ENCODE peak calls at places on chromosome 6, in nine cellular contexts. One of them, this sample, is unnamed.

GRCh38 chr6:20211941-20212391 is 303 bp downstream of the MBOAT1 start:
- DNase-seq in KG1: no peak
- DNase-seq in left ventricle myocardium inferior: no peak
- DNase-seq in amniotic stem cell: no peak
- DNase-seq in NCI-H1105: peak; percentile 87
- DNase-seq in GM04504: no peak
- DNase-seq in Caki2: no peak
- DNase-seq in left cardiac atrium: no peak
- DNase-seq in NCI-H2171: no peak
- DNase-seq in this sample: no peak

GRCh38 chr6:96907498-96907897 is 9.8 kb upstream of the NDUFAF4 start:
- DNase-seq in left ventricle myocardium inferior: no peak
- DNase-seq in left cardiac atrium: no peak
- DNase-seq in KG1: no peak
- DNase-seq in amniotic stem cell: no peak
- DNase-seq in GM04504: no peak
- DNase-seq in NCI-H2171: no peak
- DNase-seq in NCI-H1105: no peak
- DNase-seq in Caki2: no peak
- DNase-seq in this sample: no peak

GRCh38 chr6:169289671-169290408 is 36.2 kb upstream of the THBS2 start:
- DNase-seq in amniotic stem cell: no peak
- DNase-seq in NCI-H1105: no peak
- DNase-seq in left cardiac atrium: peak; percentile 48
- DNase-seq in GM04504: no peak
- DNase-seq in Caki2: no peak
- DNase-seq in KG1: no peak
- DNase-seq in NCI-H2171: no peak
- DNase-seq in left ventricle myocardium inferior: peak; percentile 45
- DNase-seq in this sample: no peak

GRCh38 chr6:36787210-36787609 is 52.0 kb downstream of the CPNE5 start:
- DNase-seq in Caki2: no peak
- DNase-seq in KG1: no peak
- DNase-seq in left ventricle myocardium inferior: no peak
- DNase-seq in amniotic stem cell: no peak
- DNase-seq in GM04504: no peak
- DNase-seq in left cardiac atrium: no peak
- DNase-seq in NCI-H1105: no peak
- DNase-seq in NCI-H2171: no peak
- DNase-seq in this sample: no peak

GRCh38 chr6:44735631-44735963 is 348.1 kb downstream of the CDC5L start:
- DNase-seq in NCI-H1105: no peak
- DNase-seq in GM04504: peak; percentile 18
- DNase-seq in KG1: no peak
- DNase-seq in amniotic stem cell: no peak
- DNase-seq in Caki2: peak; percentile 17
- DNase-seq in left cardiac atrium: no peak
- DNase-seq in left ventricle myocardium inferior: no peak
- DNase-seq in NCI-H2171: no peak
- DNase-seq in this sample: no peak

GRCh38 chr6:47524136-47524840 is 46.7 kb downstream of the CD2AP start:
- DNase-seq in GM04504: no peak
- DNase-seq in amniotic stem cell: no peak
- DNase-seq in NCI-H2171: no peak
- DNase-seq in left cardiac atrium: no peak
- DNase-seq in Caki2: no peak
- DNase-seq in NCI-H1105: no peak
- DNase-seq in left ventricle myocardium inferior: no peak
- DNase-seq in KG1: no peak
- DNase-seq in this sample: no peak

GRCh38 chr6:138772596-138773176 is 883 bp upstream of the CCDC28A start:
- DNase-seq in amniotic stem cell: no peak
- DNase-seq in left cardiac atrium: no peak
- DNase-seq in GM04504: no peak
- DNase-seq in NCI-H1105: peak; percentile 49
- DNase-seq in left ventricle myocardium inferior: no peak
- DNase-seq in NCI-H2171: peak; percentile 61
- DNase-seq in Caki2: no peak
- DNase-seq in KG1: no peak
- DNase-seq in this sample: no peak

GRCh38 chr6:148193063-148193680 is 149.5 kb upstream of the SASH1 start:
- DNase-seq in left ventricle myocardium inferior: no peak
- DNase-seq in NCI-H1105: no peak
- DNase-seq in left cardiac atrium: no peak
- DNase-seq in amniotic stem cell: no peak
- DNase-seq in GM04504: no peak
- DNase-seq in KG1: no peak
- DNase-seq in NCI-H2171: no peak
- DNase-seq in Caki2: peak; percentile 88
- DNase-seq in this sample: no peak

GRCh38 chr6:20868397-20869185 is 334.3 kb downstream of the CDKAL1 start:
- DNase-seq in left ventricle myocardium inferior: no peak
- DNase-seq in Caki2: no peak
- DNase-seq in left cardiac atrium: no peak
- DNase-seq in NCI-H2171: peak; percentile 93
- DNase-seq in GM04504: no peak
- DNase-seq in amniotic stem cell: no peak
- DNase-seq in NCI-H1105: peak; percentile 98
- DNase-seq in KG1: no peak
- DNase-seq in this sample: no peak

GRCh38 chr6:163507965-163508364 is 93.4 kb downstream of the QKI start:
- DNase-seq in NCI-H1105: no peak
- DNase-seq in Caki2: peak; percentile 13
- DNase-seq in left cardiac atrium: no peak
- DNase-seq in left ventricle myocardium inferior: no peak
- DNase-seq in amniotic stem cell: no peak
- DNase-seq in KG1: no peak
- DNase-seq in GM04504: no peak
- DNase-seq in NCI-H2171: no peak
- DNase-seq in this sample: no peak

GRCh38 chr6:14381225-14381887 is 263.8 kb downstream of the CD83 start:
- DNase-seq in NCI-H1105: no peak
- DNase-seq in amniotic stem cell: no peak
- DNase-seq in left ventricle myocardium inferior: no peak
- DNase-seq in GM04504: no peak
- DNase-seq in left cardiac atrium: no peak
- DNase-seq in KG1: no peak
- DNase-seq in Caki2: no peak
- DNase-seq in NCI-H2171: no peak
- DNase-seq in this sample: no peak

GRCh38 chr6:161393839-161394364 is 120.0 kb upstream of the AGPAT4 start:
- DNase-seq in NCI-H1105: peak; percentile 89
- DNase-seq in Caki2: peak; percentile 68
- DNase-seq in left cardiac atrium: no peak
- DNase-seq in KG1: peak; percentile 30
- DNase-seq in amniotic stem cell: peak; percentile 76
- DNase-seq in GM04504: peak; percentile 64
- DNase-seq in left ventricle myocardium inferior: no peak
- DNase-seq in NCI-H2171: peak; percentile 41
- DNase-seq in this sample: peak; percentile 24

GRCh38 chr6:43076928-43077809 is 1.1 kb downstream of the PTK7 start:
- DNase-seq in NCI-H2171: peak; percentile 45
- DNase-seq in Caki2: no peak
- DNase-seq in left cardiac atrium: no peak
- DNase-seq in left ventricle myocardium inferior: no peak
- DNase-seq in amniotic stem cell: no peak
- DNase-seq in KG1: no peak
- DNase-seq in GM04504: no peak
- DNase-seq in NCI-H1105: peak; percentile 39
- DNase-seq in this sample: no peak

GRCh38 chr6:72619883-72620696 is 1.8 kb upstream of the KCNQ5 start:
- DNase-seq in left ventricle myocardium inferior: peak; percentile 18
- DNase-seq in NCI-H1105: no peak
- DNase-seq in NCI-H2171: no peak
- DNase-seq in amniotic stem cell: no peak
- DNase-seq in KG1: peak; percentile 55
- DNase-seq in GM04504: no peak
- DNase-seq in Caki2: no peak
- DNase-seq in left cardiac atrium: peak; percentile 35
- DNase-seq in this sample: peak; percentile 86

GRCh38 chr6:3390698-3391097 is 66.2 kb downstream of the SLC22A23 start:
- DNase-seq in left cardiac atrium: peak; percentile 85
- DNase-seq in amniotic stem cell: no peak
- DNase-seq in KG1: no peak
- DNase-seq in NCI-H1105: no peak
- DNase-seq in GM04504: peak; percentile 92
- DNase-seq in left ventricle myocardium inferior: peak; percentile 71
- DNase-seq in NCI-H2171: no peak
- DNase-seq in Caki2: peak; percentile 68
- DNase-seq in this sample: no peak

GRCh38 chr6:23775127-23775526 is 350.9 kb upstream of the NRSN1 start:
- DNase-seq in GM04504: no peak
- DNase-seq in NCI-H1105: no peak
- DNase-seq in NCI-H2171: no peak
- DNase-seq in Caki2: no peak
- DNase-seq in left cardiac atrium: no peak
- DNase-seq in KG1: no peak
- DNase-seq in amniotic stem cell: no peak
- DNase-seq in left ventricle myocardium inferior: no peak
- DNase-seq in this sample: no peak

GRCh38 chr6:20629509-20629908 is 95.3 kb downstream of the CDKAL1 start:
- DNase-seq in left ventricle myocardium inferior: no peak
- DNase-seq in GM04504: no peak
- DNase-seq in left cardiac atrium: no peak
- DNase-seq in amniotic stem cell: no peak
- DNase-seq in Caki2: no peak
- DNase-seq in KG1: no peak
- DNase-seq in NCI-H2171: no peak
- DNase-seq in NCI-H1105: no peak
- DNase-seq in this sample: no peak

GRCh38 chr6:164325168-164325567 is 910.6 kb downstream of the QKI start:
- DNase-seq in left cardiac atrium: no peak
- DNase-seq in KG1: no peak
- DNase-seq in NCI-H1105: no peak
- DNase-seq in NCI-H2171: no peak
- DNase-seq in amniotic stem cell: no peak
- DNase-seq in GM04504: no peak
- DNase-seq in left ventricle myocardium inferior: no peak
- DNase-seq in Caki2: no peak
- DNase-seq in this sample: no peak

GRCh38 chr6:1696495-1696850 is 86.8 kb downstream of the FOXC1 start:
- DNase-seq in Caki2: no peak
- DNase-seq in NCI-H2171: no peak
- DNase-seq in left cardiac atrium: no peak
- DNase-seq in GM04504: no peak
- DNase-seq in left ventricle myocardium inferior: no peak
- DNase-seq in KG1: no peak
- DNase-seq in amniotic stem cell: no peak
- DNase-seq in NCI-H1105: no peak
- DNase-seq in this sample: no peak

GRCh38 chr6:3400162-3400561 is 56.7 kb downstream of the SLC22A23 start:
- DNase-seq in Caki2: no peak
- DNase-seq in left ventricle myocardium inferior: no peak
- DNase-seq in left cardiac atrium: no peak
- DNase-seq in NCI-H1105: no peak
- DNase-seq in GM04504: no peak
- DNase-seq in NCI-H2171: no peak
- DNase-seq in KG1: no peak
- DNase-seq in amniotic stem cell: no peak
- DNase-seq in this sample: no peak

This sample was measured in GF-D8.